ENCODE peak calls at places on chromosomes 1 and 21, in five cellular contexts. One of them, this sample, is unnamed.

GRCh38 chr1:69523032-69523431 is 44.7 kb upstream of the LRRC7 start:
- DNase-seq in mucosa of gallbladder: no peak
- DNase-seq in iris pigment epithelial cell: peak
- DNase-seq in glutamatergic neuron: no peak
- DNase-seq in anterior cingulate cortex: no peak
- DNase-seq in this sample: no peak

GRCh38 chr21:41701749-41702148 is 65.1 kb downstream of the RIPK4 start:
- DNase-seq in mucosa of gallbladder: no peak
- DNase-seq in iris pigment epithelial cell: peak
- DNase-seq in glutamatergic neuron: no peak
- DNase-seq in anterior cingulate cortex: no peak
- DNase-seq in this sample: no peak

GRCh38 chr1:7247158-7247557 is 461.9 kb downstream of the CAMTA1 start:
- DNase-seq in mucosa of gallbladder: no peak
- DNase-seq in iris pigment epithelial cell: no peak
- DNase-seq in glutamatergic neuron: no peak
- DNase-seq in anterior cingulate cortex: no peak
- DNase-seq in this sample: no peak

GRCh38 chr1:183365676-183366075 is 52.5 kb downstream of the NMNAT2 start:
- DNase-seq in mucosa of gallbladder: no peak
- DNase-seq in iris pigment epithelial cell: no peak
- DNase-seq in glutamatergic neuron: no peak
- DNase-seq in anterior cingulate cortex: no peak
- DNase-seq in this sample: no peak

GRCh38 chr1:153646672-153647374 is 11.7 kb upstream of the SNAPIN start:
- DNase-seq in mucosa of gallbladder: no peak
- DNase-seq in iris pigment epithelial cell: no peak
- DNase-seq in glutamatergic neuron: no peak
- DNase-seq in anterior cingulate cortex: no peak
- DNase-seq in this sample: no peak

GRCh38 chr1:31792541-31792940 is 23.3 kb downstream of the SPOCD1 start:
- DNase-seq in mucosa of gallbladder: no peak
- DNase-seq in iris pigment epithelial cell: no peak
- DNase-seq in glutamatergic neuron: peak
- DNase-seq in anterior cingulate cortex: no peak
- DNase-seq in this sample: no peak

GRCh38 chr1:234868296-234869147 is 258.5 kb upstream of the IRF2BP2 start:
- DNase-seq in mucosa of gallbladder: no peak
- DNase-seq in iris pigment epithelial cell: no peak
- DNase-seq in glutamatergic neuron: no peak
- DNase-seq in anterior cingulate cortex: no peak
- DNase-seq in this sample: no peak

GRCh38 chr1:54327386-54328116 is 78.6 kb downstream of the SSBP3 start:
- DNase-seq in mucosa of gallbladder: no peak
- DNase-seq in iris pigment epithelial cell: peak
- DNase-seq in glutamatergic neuron: peak
- DNase-seq in anterior cingulate cortex: no peak
- DNase-seq in this sample: no peak

GRCh38 chr21:45804809-45805313 is 161.3 kb downstream of the PCBP3 start:
- DNase-seq in mucosa of gallbladder: no peak
- DNase-seq in iris pigment epithelial cell: no peak
- DNase-seq in glutamatergic neuron: no peak
- DNase-seq in anterior cingulate cortex: no peak
- DNase-seq in this sample: no peak